ENCODE peak calls at places on chromosomes 6 and 20, in four cellular contexts. B is HepG2, W is K562, K is H1. I is an unnamed sample.

GRCh38 chr6:105745464-105746129 is 340.5 kb upstream of the PRDM1 start:
- DNase-seq in B (no peak), W (no peak), K (no peak), I (no peak)

GRCh38 chr6:6717008-6717763 is 128.7 kb downstream of the LY86 start:
- DNase-seq in B (no peak), W (no peak), K (no peak), I (no peak)

GRCh38 chr6:107491791-107492674 is 2.1 kb downstream of the SOBP start:
- DNase-seq in W (no peak), B (peak; percentile 24), K (no peak), I (no peak)

GRCh38 chr20:555933-556332 is 12.3 kb upstream of the CSNK2A1 start:
- DNase-seq in W (peak; percentile 40), B (peak; percentile 81), K (no peak), I (no peak)

GRCh38 chr20:47319517-47320252 is 36.8 kb downstream of the ZMYND8 start:
- DNase-seq in K (peak; percentile 73), B (no peak), W (no peak), I (no peak)

GRCh38 chr6:20805027-20805426 is 270.8 kb downstream of the CDKAL1 start:
- DNase-seq in W (no peak), B (no peak), K (no peak), I (no peak)

GRCh38 chr6:145206247-145206907 is 528.9 kb downstream of the EPM2A start:
- DNase-seq in K (no peak), B (no peak), W (no peak), I (no peak)

GRCh38 chr20:63129991-63130653 is 85.8 kb downstream of the YTHDF1 start:
- DNase-seq in W (no peak), K (no peak), B (no peak), I (no peak)

GRCh38 chr6:137044366-137045220 is at the start of gene IL20RA:
- DNase-seq in W (no peak), B (no peak), K (peak; percentile 72), I (peak; percentile 37)

GRCh38 chr20:8829232-8829631 is 239.7 kb upstream of the PLCB4 start:
- DNase-seq in B (no peak), K (no peak), W (peak; percentile 5), I (no peak)

GRCh38 chr6:89037156-89037900 is 43.2 kb upstream of the PNRC1 start:
- DNase-seq in W (no peak), K (no peak), B (no peak), I (no peak)

GRCh38 chr6:37521674-37522073 is 22.0 kb upstream of the CCDC167 start:
- DNase-seq in B (no peak), K (no peak), W (no peak), I (no peak)

GRCh38 chr6:2171728-2172127 is 73.7 kb downstream of the GMDS start:
- DNase-seq in K (no peak), B (no peak), W (no peak), I (no peak)
- TF ChIP-seq POLR2A in K (no peak), B (no peak), W (no peak), I (no peak)

GRCh38 chr20:24661255-24661654 is 191.8 kb downstream of the SYNDIG1 start:
- DNase-seq in K (no peak), W (no peak), B (no peak), I (no peak)

GRCh38 chr20:24663496-24663895 is 194.1 kb downstream of the SYNDIG1 start:
- DNase-seq in B (no peak), K (no peak), W (no peak), I (no peak)

GRCh38 chr20:24664266-24664986 is 195.0 kb downstream of the SYNDIG1 start:
- DNase-seq in W (no peak), K (no peak), B (no peak), I (no peak)

GRCh38 chr20:24662286-24662685 is 192.9 kb downstream of the SYNDIG1 start:
- DNase-seq in W (no peak), K (no peak), B (no peak), I (no peak)

GRCh38 chr20:24662756-24663399 is 193.4 kb downstream of the SYNDIG1 start:
- DNase-seq in K (no peak), W (no peak), B (no peak), I (no peak)
- TF ChIP-seq TAF1 in K (no peak), W (no peak), B (no peak), I (no peak)

DNA sequence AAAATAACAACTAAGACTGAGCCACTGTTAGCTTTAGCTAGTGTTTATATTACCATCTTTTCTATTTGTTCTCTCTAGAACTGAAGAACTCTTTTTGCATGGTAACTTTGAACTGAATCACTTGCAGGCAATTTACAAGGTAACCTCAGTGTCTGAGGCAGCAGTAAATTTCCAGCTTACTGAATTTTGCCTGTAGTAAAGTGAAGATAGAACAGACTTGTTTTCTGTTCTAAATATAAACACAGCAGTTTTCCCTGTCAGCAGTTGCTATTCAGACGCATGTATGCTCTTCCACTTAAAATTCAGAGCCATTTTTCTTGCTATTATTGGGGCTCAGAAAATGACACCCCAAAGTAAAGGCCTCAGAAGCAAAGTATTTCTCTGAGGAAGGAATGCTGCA is 974.0 kb upstream of the GJE1 start:
- DNase-seq in B (no peak), W (no peak), K (no peak), I (no peak)
- TF ChIP-seq POLR2AphosphoS5 in B (no peak), W (no peak), K (no peak), I (no peak)

GRCh38 chr6:73519943-73520687 is 717 bp downstream of the EEF1A1 start:
- DNase-seq in W (peak; percentile 71), B (peak; percentile 59), K (peak; percentile 64), I (peak; percentile 31)
- TF ChIP-seq POLR2A in W (no peak), B (peak; percentile 77), K (peak; percentile 84), I (peak; percentile 79)

GRCh38 chr6:140252099-140252498 is 877.7 kb upstream of the CITED2 start:
- DNase-seq in K (no peak), B (no peak), W (no peak), I (no peak)

GRCh38 chr6:140256213-140256612 is 881.8 kb upstream of the CITED2 start:
- DNase-seq in B (no peak), W (no peak), K (no peak), I (no peak)

GRCh38 chr6:140253096-140253495 is 878.6 kb upstream of the CITED2 start:
- DNase-seq in K (no peak), W (no peak), B (no peak), I (no peak)
- TF ChIP-seq TAF1 in K (no peak), W (no peak), B (no peak), I (no peak)

GRCh38 chr6:33761922-33762629 is 15.4 kb upstream of the IP6K3 start:
- DNase-seq in W (peak; percentile 83), K (peak; percentile 75), B (peak; percentile 87), I (no peak)
- TF ChIP-seq POLR2AphosphoS5 in W (no peak), K (no peak), B (no peak), I (no peak)

I was measured in GM12892.